ENCODE peak calls at places on chromosomes 12 and 14, in eight cellular contexts. Y is ascending aorta, A is substantia nigra, S is IMR-90, E is fibroblast of gingiva, H is GM23248, T is AG10803, O is AG09309. Z is an unnamed sample.

GRCh38 chr12:114695305-114695592 is 11.3 kb upstream of the TBX3 start:
- DNase-seq in Y (no peak), S (no peak), O (no peak), T (no peak), H (no peak), A (no peak), E (no peak), Z (no peak)

GRCh38 chr12:78651755-78652154 is 212.8 kb upstream of the SYT1 start:
- DNase-seq in Y (no peak), H (no peak), E (no peak), A (no peak), T (no peak), O (no peak), S (no peak), Z (no peak)

GRCh38 chr12:93366427-93366826 is 11.3 kb upstream of the NUDT4 start:
- DNase-seq in E (no peak), Y (no peak), S (no peak), A (no peak), H (no peak), O (no peak), T (no peak), Z (no peak)

GRCh38 chr12:105329926-105330282 is 587 bp upstream of the C12orf75 start:
- DNase-seq in Y (no peak), E (no peak), O (no peak), H (peak), T (no peak), A (no peak), S (no peak), Z (no peak)

GRCh38 chr12:92928962-92929915 is at the start of gene EEA1:
- DNase-seq in S (peak), A (peak), Y (peak), E (peak), H (peak), T (peak), O (peak), Z (peak)

GRCh38 chr14:102573591-102574046 is 18.8 kb upstream of the RCOR1 start:
- DNase-seq in O (no peak), A (no peak), T (no peak), Y (no peak), S (no peak), E (no peak), H (no peak), Z (no peak)

GRCh38 chr12:67721216-67721615 is 72.7 kb downstream of the DYRK2 start:
- DNase-seq in S (no peak), O (no peak), Y (no peak), A (no peak), E (no peak), H (peak), T (no peak), Z (no peak)

GRCh38 chr14:50620341-50620740 is 47.8 kb downstream of the SAV1 start:
- DNase-seq in E (no peak), A (no peak), S (peak), Y (no peak), H (no peak), O (no peak), T (no peak), Z (no peak)

GRCh38 chr12:54394281-54394719 is 9.8 kb upstream of the ZNF385A start:
- DNase-seq in A (no peak), Y (no peak), O (no peak), S (peak), T (peak), E (peak), H (peak), Z (no peak)

GRCh38 chr12:38956337-38956736 is 50.9 kb upstream of the CPNE8 start:
- DNase-seq in T (no peak), E (no peak), O (no peak), A (no peak), S (no peak), H (peak), Y (no peak), Z (no peak)

GRCh38 chr12:116539361-116539771 is 19.8 kb upstream of the MAP1LC3B2 start:
- DNase-seq in O (no peak), T (peak), S (peak), Y (no peak), A (no peak), H (peak), E (peak), Z (no peak)

GRCh38 chr14:61710853-61711817 is 15.8 kb downstream of the HIF1A start:
- DNase-seq in A (no peak), O (no peak), S (no peak), T (no peak), Y (no peak), E (no peak), H (peak), Z (no peak)

GRCh38 chr12:29611906-29612305 is 114.4 kb upstream of the OVCH1 start:
- DNase-seq in E (peak), H (peak), S (peak), T (no peak), A (no peak), Y (peak), O (no peak), Z (no peak)

GRCh38 chr12:130703733-130704375 is 12.2 kb downstream of the RIMBP2 start:
- DNase-seq in Y (no peak), S (no peak), E (no peak), T (no peak), A (no peak), H (no peak), O (no peak), Z (no peak)

GRCh38 chr14:100778951-100779690 is 46.8 kb upstream of the MEG3 start:
- DNase-seq in O (no peak), Y (peak), E (no peak), A (no peak), H (peak), T (no peak), S (no peak), Z (no peak)

GRCh38 chr12:48883305-48884171 is 17.9 kb upstream of the RND1 start:
- DNase-seq in E (no peak), H (no peak), S (peak), T (no peak), O (no peak), Y (no peak), A (no peak), Z (no peak)

GRCh38 chr14:101109981-101110728 is 206.6 kb upstream of the RTL1 start:
- DNase-seq in O (no peak), A (no peak), H (no peak), E (no peak), Y (peak), S (no peak), T (no peak), Z (peak)

GRCh38 chr12:124321556-124322270 is 26.8 kb downstream of the RFLNA start:
- DNase-seq in Y (no peak), E (peak), A (no peak), H (peak), S (peak), O (no peak), T (peak), Z (no peak)

GRCh38 chr14:39426605-39427004 is 5.6 kb downstream of the FBXO33 start:
- DNase-seq in Y (no peak), O (peak), S (peak), T (peak), A (no peak), H (peak), E (peak), Z (no peak)

GRCh38 chr14:47917344-47917954 is 242.0 kb upstream of the MDGA2 start:
- DNase-seq in T (no peak), A (no peak), E (no peak), H (peak), Y (no peak), O (no peak), S (peak), Z (no peak)

GRCh38 chr12:52300796-52301691 is 9.7 kb upstream of the KRT81 start:
- DNase-seq in S (peak), E (no peak), H (peak), T (no peak), Y (no peak), A (no peak), O (no peak), Z (no peak)

GRCh38 chr14:72906316-72906715 is 12.4 kb upstream of the DPF3 start:
- DNase-seq in O (peak), E (peak), Y (no peak), T (peak), H (peak), S (peak), A (no peak), Z (no peak)

GRCh38 chr12:8156416-8156815 is 399 bp upstream of the ZNF705A start:
- DNase-seq in H (peak), Y (no peak), T (no peak), O (no peak), E (no peak), A (no peak), S (no peak), Z (no peak)

GRCh38 chr14:74852922-74853530 is 22.9 kb downstream of the PROX2 start:
- DNase-seq in T (peak), O (no peak), S (peak), A (no peak), Y (no peak), E (peak), H (peak), Z (no peak)

GRCh38 chr14:96824283-96824682 is 27.1 kb downstream of the VRK1 start:
- DNase-seq in Y (no peak), T (peak), A (no peak), H (peak), O (peak), S (peak), E (peak), Z (no peak)

GRCh38 chr12:89878327-89878726 is 169.7 kb upstream of the ATP2B1 start:
- DNase-seq in A (no peak), S (no peak), O (no peak), T (no peak), Y (no peak), H (no peak), E (no peak), Z (no peak)

GRCh38 chr14:31009836-31010618 is 15.4 kb upstream of the AP4S1 start:
- DNase-seq in A (no peak), S (no peak), O (no peak), T (no peak), H (no peak), E (no peak), Y (no peak), Z (no peak)

GRCh38 chr12:75889214-75889613 is 142.4 kb downstream of the PHLDA1 start:
- DNase-seq in S (no peak), O (no peak), T (no peak), Y (no peak), E (no peak), A (peak), H (no peak), Z (no peak)

Z was measured in GM12892.